ENCODE peak calls at places on chromosomes 1 and 21, in five cellular contexts. K is CD8-positive, alpha-beta T cell; E is GM23338; H is kidney; C is fibroblast of lung. T is an unnamed sample.

GRCh38 chr1:167392200-167392696 is 126.1 kb downstream of the CD247 start:
- DNase-seq in K (no peak), E (no peak), H (no peak), C (no peak), T (no peak)

GRCh38 chr1:64811131-64811530 is 66.3 kb downstream of the RAVER2 start:
- DNase-seq in K (no peak), E (no peak), H (no peak), C (no peak), T (no peak)

GRCh38 chr1:60571811-60572210 is 498.2 kb upstream of the C1orf87 start:
- DNase-seq in K (no peak), E (no peak), H (no peak), C (peak; percentile 76), T (no peak)

GRCh38 chr1:224168859-224169380 is 14.1 kb upstream of the DEGS1 start:
- DNase-seq in K (no peak), E (no peak), H (no peak), C (peak; percentile 97), T (no peak)

GRCh38 chr1:110185181-110185580 is 24.9 kb upstream of the KCNC4 start:
- DNase-seq in K (no peak), E (no peak), H (no peak), C (no peak), T (no peak)

GRCh38 chr1:113983826-113984225 is 4.6 kb downstream of the OLFML3 start:
- DNase-seq in K (no peak), E (no peak), H (no peak), C (no peak), T (no peak)

GRCh38 chr1:112957133-112957812 is 1.3 kb upstream of the SLC16A1 start:
- DNase-seq in K (peak; percentile 8), E (peak; percentile 75), H (no peak), C (peak; percentile 92), T (no peak)

GRCh38 chr1:235972316-235973090 is 92.4 kb downstream of the NID1 start:
- DNase-seq in K (no peak), E (no peak), H (no peak), C (peak; percentile 85), T (no peak)

GRCh38 chr1:208556461-208556860 is 312.3 kb upstream of the PLXNA2 start:
- DNase-seq in K (no peak), E (no peak), H (no peak), C (no peak), T (no peak)

GRCh38 chr1:82323144-82323543 is 522.4 kb downstream of the ADGRL2 start:
- DNase-seq in K (no peak), E (no peak), H (no peak), C (no peak), T (no peak)

GRCh38 chr1:34859442-34860200 is at the start of gene SMIM12:
- DNase-seq in K (peak; percentile 76), E (peak; percentile 94), H (peak; percentile 97), C (peak; percentile 91), T (peak; percentile 97)

GRCh38 chr1:4561213-4561612 is 93.2 kb upstream of the AJAP1 start:
- DNase-seq in K (no peak), E (no peak), H (no peak), C (no peak), T (no peak)

GRCh38 chr1:11518791-11519628 is 40.1 kb downstream of the DISP3 start:
- DNase-seq in K (no peak), E (no peak), H (peak; percentile 39), C (no peak), T (no peak)

GRCh38 chr1:221670081-221670480 is 71.8 kb downstream of the DUSP10 start:
- DNase-seq in K (no peak), E (no peak), H (no peak), C (peak; percentile 39), T (no peak)

GRCh38 chr21:15722591-15723324 is 7.0 kb upstream of the USP25 start:
- DNase-seq in K (no peak), E (peak; percentile 71), H (no peak), C (no peak), T (no peak)

GRCh38 chr1:54118704-54119103 is 34.1 kb downstream of the CDCP2 start:
- DNase-seq in K (no peak), E (no peak), H (no peak), C (peak; percentile 93), T (no peak)

GRCh38 chr21:46191257-46191685 is 7.0 kb upstream of the SPATC1L start:
- DNase-seq in K (no peak), E (no peak), H (peak; percentile 69), C (peak; percentile 79), T (no peak)

GRCh38 chr1:59105548-59106507 is 191.1 kb upstream of the FGGY start:
- DNase-seq in K (no peak), E (no peak), H (no peak), C (no peak), T (no peak)

GRCh38 chr1:64841330-64842065 is 96.6 kb downstream of the RAVER2 start:
- DNase-seq in K (no peak), E (no peak), H (no peak), C (no peak), T (no peak)

GRCh38 chr1:171742577-171742922 is 685 bp upstream of the VAMP4 start:
- DNase-seq in K (no peak), E (peak; percentile 74), H (no peak), C (peak; percentile 54), T (no peak)

GRCh38 chr1:78003882-78004718 is 639 bp upstream of the DNAJB4 start:
- DNase-seq in K (no peak), E (peak; percentile 82), H (no peak), C (peak; percentile 83), T (peak; percentile 71)

GRCh38 chr1:9289090-9289534 is 3.6 kb upstream of the SPSB1 start:
- DNase-seq in K (peak; percentile 76), E (peak; percentile 86), H (peak; percentile 54), C (peak; percentile 54), T (no peak)

GRCh38 chr1:231724876-231725647 is 98.5 kb downstream of the DISC1 start:
- DNase-seq in K (no peak), E (peak; percentile 89), H (no peak), C (peak; percentile 50), T (no peak)

GRCh38 chr1:7589080-7589735 is 181.9 kb upstream of the VAMP3 start:
- DNase-seq in K (no peak), E (no peak), H (peak; percentile 25), C (no peak), T (no peak)

GRCh38 chr1:185488673-185489311 is 171.7 kb upstream of the IVNS1ABP start:
- DNase-seq in K (no peak), E (peak; percentile 6), H (no peak), C (no peak), T (no peak)

GRCh38 chr21:25983745-25984144 is 186.8 kb downstream of the APP start:
- DNase-seq in K (no peak), E (no peak), H (no peak), C (no peak), T (no peak)

GRCh38 chr1:22428672-22429071 is 23.0 kb upstream of the ZBTB40 start:
- DNase-seq in K (no peak), E (peak; percentile 86), H (no peak), C (peak; percentile 51), T (no peak)

GRCh38 chr1:115224636-115225035 is 113.4 kb downstream of the NGF start:
- DNase-seq in K (no peak), E (no peak), H (no peak), C (no peak), T (no peak)

GRCh38 chr1:153532769-153533599 is 2.8 kb downstream of the S100A6 start:
- DNase-seq in K (peak; percentile 55), E (peak; percentile 97), H (peak; percentile 94), C (peak; percentile 79), T (peak; percentile 65)

GRCh38 chr1:31811605-31812004 is 4.2 kb downstream of the SPOCD1 start:
- DNase-seq in K (no peak), E (peak; percentile 91), H (peak; percentile 45), C (peak; percentile 62), T (peak; percentile 52)

GRCh38 chr1:212749924-212750535 is 41.5 kb downstream of the NSL1 start:
- DNase-seq in K (no peak), E (peak; percentile 89), H (no peak), C (peak; percentile 62), T (no peak)

DNA sequence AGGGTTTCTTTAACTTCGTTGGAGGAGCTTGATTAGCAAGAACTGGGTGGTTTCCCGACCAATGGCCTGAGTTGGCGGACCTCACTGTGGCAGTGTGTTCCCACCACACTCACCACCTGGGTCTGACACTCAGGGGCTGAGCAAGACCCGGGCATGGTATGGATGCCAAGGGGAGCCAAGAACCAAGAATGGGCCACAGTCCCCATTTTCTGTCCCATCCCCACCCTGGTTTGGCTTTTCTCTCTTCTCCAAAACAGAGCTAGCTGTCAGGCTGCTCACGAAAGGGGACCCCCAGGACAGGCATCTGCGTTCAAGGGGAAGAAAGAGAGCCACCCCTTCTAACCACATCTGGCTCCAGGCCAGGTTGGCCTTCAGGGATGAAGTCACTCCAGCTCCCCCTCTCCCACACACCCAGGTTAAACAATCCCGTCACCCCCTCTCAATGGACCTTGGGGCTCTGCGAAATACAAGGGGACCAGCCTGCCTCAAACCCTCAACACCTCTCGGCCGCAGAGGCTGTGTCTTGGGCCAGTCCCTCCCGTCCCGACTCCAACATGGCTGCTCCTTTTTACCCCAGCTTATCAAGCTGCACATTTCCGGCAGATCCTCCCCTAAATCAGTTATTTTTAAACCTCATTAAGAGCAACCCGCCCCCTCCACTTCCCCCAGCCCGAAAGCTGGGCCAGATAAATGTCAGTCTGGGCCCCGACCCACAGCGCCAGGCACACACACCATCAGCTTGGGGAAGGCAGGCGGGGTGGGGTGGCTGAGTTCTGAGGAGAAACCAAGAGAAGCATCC is 3.4 kb downstream of the TAGLN2 start:
- DNase-seq in K (no peak), E (no peak), H (peak; percentile 86), C (peak; percentile 57), T (no peak)
- H3K4me3 ChIP-seq in K (peak overlapping the region; percentile 83), E (no peak overlapping the region), H (peak overlapping the region; percentile 97), C (peak overlapping the region; percentile 78), T (peak overlapping the region; percentile 74)

GRCh38 chr1:203196371-203196770 is 9.9 kb upstream of the CHI3L1 start:
- DNase-seq in K (no peak), E (peak; percentile 60), H (no peak), C (peak; percentile 42), T (no peak)
- TF ChIP-seq CTCF in K (no peak), E (peak; percentile 54), H (no peak), C (no peak), T (no peak)

GRCh38 chr1:94304553-94304952 is 67.2 kb upstream of the ARHGAP29 start:
- DNase-seq in K (no peak), E (no peak), H (no peak), C (peak; percentile 34), T (no peak)
- H3K27ac ChIP-seq in K (no peak overlapping the region), E (no peak overlapping the region), H (no peak overlapping the region), C (no peak overlapping the region), T (no peak overlapping the region)

DNA sequence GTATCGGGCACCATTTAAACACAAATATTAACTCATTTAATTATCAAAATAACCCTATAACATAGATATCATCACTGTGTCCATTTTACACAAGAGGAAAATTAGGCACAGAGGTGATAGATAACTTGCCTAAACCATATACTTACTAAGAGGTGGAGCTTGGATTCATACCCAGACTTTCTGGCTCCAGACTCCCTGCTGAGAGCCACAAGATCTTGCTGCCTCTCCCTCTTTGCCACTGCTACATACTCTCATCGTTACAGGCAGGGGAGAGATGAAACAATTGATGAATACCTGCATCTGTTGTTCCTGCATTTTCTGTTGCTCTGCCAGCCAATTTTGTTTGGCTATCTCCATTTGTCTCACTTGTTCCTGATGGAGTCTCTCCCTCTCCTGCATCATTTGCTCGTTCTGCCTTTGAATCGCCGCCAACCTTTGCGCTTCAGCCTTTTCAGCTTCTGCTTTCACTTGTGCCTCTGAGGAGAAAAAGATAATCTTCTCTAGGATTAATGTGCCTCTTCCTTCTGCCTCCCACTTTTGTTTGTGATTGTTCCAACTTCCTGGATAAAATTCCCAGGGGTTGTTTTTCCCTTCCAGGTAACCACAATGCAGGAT is 10.6 kb downstream of the GBP5 start:
- DNase-seq in K (no peak), E (peak; percentile 36), H (no peak), C (peak; percentile 25), T (no peak)
- H3K4me3 ChIP-seq in K (no peak overlapping the region), E (no peak overlapping the region), H (peak overlapping the region; percentile 10), C (no peak overlapping the region), T (no peak overlapping the region)

GRCh38 chr1:214590696-214591095 is 12.3 kb upstream of the CENPF start:
- DNase-seq in K (no peak), E (peak; percentile 41), H (no peak), C (no peak), T (no peak)
- TF ChIP-seq CTCF in K (no peak), E (peak; percentile 35), H (no peak), C (no peak), T (no peak)

T was measured in ascending aorta.